ENCODE peak calls at places on chromosome 17, in ten cellular contexts. One of them, this sample, is unnamed. For H3K4me1 and H4K20me1, the result is how much of the 10 kb centered on the place peaks cover.

GRCh38 chr17:21213491-21214014 is 408 bp downstream of the TMEM11 start:
- DNase-seq in H9: no peak
- DNase-seq in PC-3: no peak
- DNase-seq in DND-41: no peak
- DNase-seq in H1: no peak
- DNase-seq in GM23338: peak
- DNase-seq in OCI-LY7: peak
- DNase-seq in GM23248: peak
- DNase-seq in astrocyte: peak
- DNase-seq in fibroblast of lung: no peak
- DNase-seq in this sample: peak

GRCh38 chr17:28291780-28292330 is 27.1 kb upstream of the TMEM97 start:
- DNase-seq in H9: no peak
- DNase-seq in PC-3: no peak
- DNase-seq in DND-41: no peak
- DNase-seq in H1: no peak
- DNase-seq in GM23338: no peak
- DNase-seq in OCI-LY7: no peak
- DNase-seq in GM23248: no peak
- DNase-seq in astrocyte: no peak
- DNase-seq in fibroblast of lung: no peak
- DNase-seq in this sample: no peak

GRCh38 chr17:66008680-66009079 is 183.3 kb downstream of the CEP112 start:
- DNase-seq in H9: no peak
- DNase-seq in PC-3: no peak
- DNase-seq in DND-41: no peak
- DNase-seq in H1: no peak
- DNase-seq in GM23338: no peak
- DNase-seq in OCI-LY7: no peak
- DNase-seq in GM23248: no peak
- DNase-seq in astrocyte: no peak
- DNase-seq in fibroblast of lung: no peak
- DNase-seq in this sample: no peak

GRCh38 chr17:59331929-59332889 is 754 bp downstream of the YPEL2 start:
- DNase-seq in H9: no peak
- DNase-seq in PC-3: no peak
- DNase-seq in DND-41: peak
- DNase-seq in H1: no peak
- DNase-seq in GM23338: peak
- DNase-seq in OCI-LY7: peak
- DNase-seq in GM23248: peak
- DNase-seq in astrocyte: no peak
- DNase-seq in fibroblast of lung: no peak
- DNase-seq in this sample: peak

GRCh38 chr17:81031571-81032550 is 3.1 kb upstream of the BAIAP2 start:
- DNase-seq in H9: no peak
- DNase-seq in PC-3: no peak
- DNase-seq in DND-41: no peak
- DNase-seq in H1: no peak
- DNase-seq in GM23338: no peak
- DNase-seq in OCI-LY7: no peak
- DNase-seq in GM23248: no peak
- DNase-seq in astrocyte: no peak
- DNase-seq in fibroblast of lung: no peak
- DNase-seq in this sample: no peak

GRCh38 chr17:74852237-74853047 is 7.2 kb downstream of the GRIN2C start:
- DNase-seq in H9: peak
- DNase-seq in PC-3: no peak
- DNase-seq in DND-41: peak
- DNase-seq in H1: peak
- DNase-seq in GM23338: peak
- DNase-seq in OCI-LY7: peak
- DNase-seq in GM23248: peak
- DNase-seq in astrocyte: no peak
- DNase-seq in fibroblast of lung: peak
- DNase-seq in this sample: peak

GRCh38 chr17:67164298-67164697 is 80.7 kb downstream of the HELZ start:
- DNase-seq in H9: no peak
- DNase-seq in PC-3: no peak
- DNase-seq in DND-41: no peak
- DNase-seq in H1: no peak
- DNase-seq in GM23338: no peak
- DNase-seq in OCI-LY7: no peak
- DNase-seq in GM23248: no peak
- DNase-seq in astrocyte: no peak
- DNase-seq in fibroblast of lung: no peak
- DNase-seq in this sample: no peak

GRCh38 chr17:75738218-75738802 is 17.1 kb downstream of the ITGB4 start:
- DNase-seq in H9: no peak
- DNase-seq in PC-3: no peak
- DNase-seq in DND-41: no peak
- DNase-seq in H1: no peak
- DNase-seq in GM23338: no peak
- DNase-seq in OCI-LY7: peak
- DNase-seq in GM23248: peak
- DNase-seq in astrocyte: no peak
- DNase-seq in fibroblast of lung: no peak
- DNase-seq in this sample: no peak

GRCh38 chr17:59634632-59635561 is 15.2 kb downstream of the CLTC start:
- DNase-seq in H9: no peak
- DNase-seq in PC-3: peak
- DNase-seq in DND-41: no peak
- DNase-seq in H1: no peak
- DNase-seq in GM23338: peak
- DNase-seq in OCI-LY7: no peak
- DNase-seq in GM23248: peak
- DNase-seq in astrocyte: no peak
- DNase-seq in fibroblast of lung: no peak
- DNase-seq in this sample: no peak

GRCh38 chr17:59372138-59372751 is 40.8 kb downstream of the YPEL2 start:
- DNase-seq in H9: no peak
- DNase-seq in PC-3: no peak
- DNase-seq in DND-41: no peak
- DNase-seq in H1: no peak
- DNase-seq in GM23338: no peak
- DNase-seq in OCI-LY7: peak
- DNase-seq in GM23248: peak
- DNase-seq in astrocyte: peak
- DNase-seq in fibroblast of lung: peak
- DNase-seq in this sample: no peak

GRCh38 chr17:81870155-81870977 is 771 bp downstream of the ARHGDIA start:
- DNase-seq in H9: peak
- DNase-seq in PC-3: peak
- DNase-seq in DND-41: peak
- DNase-seq in H1: no peak
- DNase-seq in GM23338: peak
- DNase-seq in OCI-LY7: peak
- DNase-seq in GM23248: peak
- DNase-seq in astrocyte: peak
- DNase-seq in fibroblast of lung: peak
- DNase-seq in this sample: peak

GRCh38 chr17:72158895-72159885 is 38.4 kb downstream of the SOX9 start:
- DNase-seq in H9: peak
- DNase-seq in PC-3: no peak
- DNase-seq in DND-41: no peak
- DNase-seq in H1: no peak
- DNase-seq in GM23338: no peak
- DNase-seq in OCI-LY7: no peak
- DNase-seq in GM23248: no peak
- DNase-seq in astrocyte: peak
- DNase-seq in fibroblast of lung: peak
- DNase-seq in this sample: no peak

GRCh38 chr17:64356304-64356686 is 34.4 kb downstream of the PECAM1 start:
- DNase-seq in H9: no peak
- DNase-seq in PC-3: no peak
- DNase-seq in DND-41: no peak
- DNase-seq in H1: no peak
- DNase-seq in GM23338: no peak
- DNase-seq in OCI-LY7: no peak
- DNase-seq in GM23248: no peak
- DNase-seq in astrocyte: peak
- DNase-seq in fibroblast of lung: no peak
- DNase-seq in this sample: no peak

GRCh38 chr17:8887834-8888703 is 20.6 kb upstream of the PIK3R6 start:
- DNase-seq in H9: peak
- DNase-seq in PC-3: peak
- DNase-seq in DND-41: no peak
- DNase-seq in H1: no peak
- DNase-seq in GM23338: peak
- DNase-seq in OCI-LY7: no peak
- DNase-seq in GM23248: peak
- DNase-seq in astrocyte: peak
- DNase-seq in fibroblast of lung: peak
- DNase-seq in this sample: peak

GRCh38 chr17:18235743-18236256 is 10.4 kb downstream of the LLGL1 start:
- DNase-seq in H9: no peak
- DNase-seq in PC-3: peak
- DNase-seq in DND-41: no peak
- DNase-seq in H1: no peak
- DNase-seq in GM23338: no peak
- DNase-seq in OCI-LY7: no peak
- DNase-seq in GM23248: peak
- DNase-seq in astrocyte: peak
- DNase-seq in fibroblast of lung: peak
- DNase-seq in this sample: no peak

GRCh38 chr17:10789694-10790271 is 14.1 kb downstream of the TMEM238L start:
- DNase-seq in H9: no peak
- DNase-seq in PC-3: no peak
- DNase-seq in DND-41: no peak
- DNase-seq in H1: no peak
- DNase-seq in GM23338: no peak
- DNase-seq in OCI-LY7: no peak
- DNase-seq in GM23248: no peak
- DNase-seq in astrocyte: no peak
- DNase-seq in fibroblast of lung: no peak
- DNase-seq in this sample: no peak

GRCh38 chr17:10790491-10791401 is 13.2 kb downstream of the TMEM238L start:
- DNase-seq in H9: no peak
- DNase-seq in PC-3: peak
- DNase-seq in DND-41: no peak
- DNase-seq in H1: no peak
- DNase-seq in GM23338: no peak
- DNase-seq in OCI-LY7: no peak
- DNase-seq in GM23248: peak
- DNase-seq in astrocyte: no peak
- DNase-seq in fibroblast of lung: no peak
- DNase-seq in this sample: no peak

GRCh38 chr17:10792156-10792555 is 11.7 kb downstream of the TMEM238L start:
- DNase-seq in H9: no peak
- DNase-seq in PC-3: no peak
- DNase-seq in DND-41: no peak
- DNase-seq in H1: no peak
- DNase-seq in GM23338: no peak
- DNase-seq in OCI-LY7: no peak
- DNase-seq in GM23248: no peak
- DNase-seq in astrocyte: no peak
- DNase-seq in fibroblast of lung: no peak
- DNase-seq in this sample: no peak

GRCh38 chr17:10797848-10798328 is 6.0 kb downstream of the TMEM238L start:
- DNase-seq in H9: no peak
- DNase-seq in PC-3: no peak
- DNase-seq in DND-41: no peak
- DNase-seq in H1: no peak
- DNase-seq in GM23338: no peak
- DNase-seq in OCI-LY7: no peak
- DNase-seq in GM23248: no peak
- DNase-seq in astrocyte: no peak
- DNase-seq in fibroblast of lung: no peak
- DNase-seq in this sample: no peak

DNA sequence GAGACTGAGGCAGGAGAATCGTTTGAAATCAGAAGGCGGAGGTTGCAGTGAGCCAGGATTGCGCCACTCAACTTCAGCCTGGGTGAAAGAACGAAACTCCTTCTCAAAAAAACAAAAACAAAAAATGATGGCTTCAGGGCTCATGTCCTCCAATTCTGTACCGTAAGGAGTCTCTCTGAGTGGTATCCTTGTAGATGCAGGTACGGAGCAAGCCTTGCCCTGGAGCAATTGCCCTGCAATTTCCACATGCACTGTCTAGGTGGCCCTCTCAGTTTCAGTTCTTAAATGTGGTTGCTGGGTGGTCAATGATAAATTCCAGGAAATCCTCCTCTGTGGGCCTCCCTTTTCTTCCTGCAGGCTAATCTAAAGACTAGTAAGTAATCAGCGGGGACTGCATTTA is 10.6 kb downstream of the TMEM238L start:
- DNase-seq in H9: no peak
- DNase-seq in PC-3: no peak
- DNase-seq in DND-41: no peak
- DNase-seq in H1: no peak
- DNase-seq in GM23338: no peak
- DNase-seq in OCI-LY7: no peak
- DNase-seq in GM23248: no peak
- DNase-seq in astrocyte: no peak
- DNase-seq in fibroblast of lung: no peak
- DNase-seq in this sample: no peak
- H3K4me1 ChIP-seq in H9: under half
- H3K4me1 ChIP-seq in PC-3: under half
- H3K4me1 ChIP-seq in DND-41: under half
- H3K4me1 ChIP-seq in H1: under half
- H3K4me1 ChIP-seq in GM23338: under half
- H3K4me1 ChIP-seq in OCI-LY7: under half
- H3K4me1 ChIP-seq in GM23248: under half
- H3K4me1 ChIP-seq in astrocyte: under half
- H3K4me1 ChIP-seq in fibroblast of lung: under half
- H3K4me1 ChIP-seq in this sample: under half

GRCh38 chr17:1174490-1174889 is 5.3 kb downstream of the ABR start:
- DNase-seq in H9: no peak
- DNase-seq in PC-3: no peak
- DNase-seq in DND-41: no peak
- DNase-seq in H1: no peak
- DNase-seq in GM23338: no peak
- DNase-seq in OCI-LY7: no peak
- DNase-seq in GM23248: no peak
- DNase-seq in astrocyte: no peak
- DNase-seq in fibroblast of lung: no peak
- DNase-seq in this sample: no peak
- H4K20me1 ChIP-seq in H9: under half
- H4K20me1 ChIP-seq in PC-3: under half
- H4K20me1 ChIP-seq in DND-41: under half
- H4K20me1 ChIP-seq in H1: under half
- H4K20me1 ChIP-seq in GM23338: under half
- H4K20me1 ChIP-seq in OCI-LY7: under half
- H4K20me1 ChIP-seq in GM23248: under half
- H4K20me1 ChIP-seq in astrocyte: half or more
- H4K20me1 ChIP-seq in fibroblast of lung: under half
- H4K20me1 ChIP-seq in this sample: half or more

GRCh38 chr17:56912105-56912999 is 1.5 kb downstream of the TRIM25 start:
- DNase-seq in H9: no peak
- DNase-seq in PC-3: peak
- DNase-seq in DND-41: no peak
- DNase-seq in H1: no peak
- DNase-seq in GM23338: no peak
- DNase-seq in OCI-LY7: no peak
- DNase-seq in GM23248: peak
- DNase-seq in astrocyte: no peak
- DNase-seq in fibroblast of lung: no peak
- DNase-seq in this sample: no peak
- H2AFZ ChIP-seq in H9: no peak
- H2AFZ ChIP-seq in PC-3: no peak
- H2AFZ ChIP-seq in DND-41: peak
- H2AFZ ChIP-seq in H1: no peak
- H2AFZ ChIP-seq in GM23338: no peak
- H2AFZ ChIP-seq in OCI-LY7: peak
- H2AFZ ChIP-seq in GM23248: peak
- H2AFZ ChIP-seq in astrocyte: no peak
- H2AFZ ChIP-seq in fibroblast of lung: no peak
- H2AFZ ChIP-seq in this sample: no peak

GRCh38 chr17:1584167-1584566 is 21.6 kb upstream of the PITPNA start:
- DNase-seq in H9: no peak
- DNase-seq in PC-3: no peak
- DNase-seq in DND-41: no peak
- DNase-seq in H1: no peak
- DNase-seq in GM23338: no peak
- DNase-seq in OCI-LY7: no peak
- DNase-seq in GM23248: no peak
- DNase-seq in astrocyte: no peak
- DNase-seq in fibroblast of lung: no peak
- DNase-seq in this sample: no peak
- H3K4me1 ChIP-seq in H9: under half
- H3K4me1 ChIP-seq in PC-3: under half
- H3K4me1 ChIP-seq in DND-41: under half
- H3K4me1 ChIP-seq in H1: under half
- H3K4me1 ChIP-seq in GM23338: under half
- H3K4me1 ChIP-seq in OCI-LY7: under half
- H3K4me1 ChIP-seq in GM23248: under half
- H3K4me1 ChIP-seq in astrocyte: under half
- H3K4me1 ChIP-seq in fibroblast of lung: under half
- H3K4me1 ChIP-seq in this sample: under half

This sample was measured in neural progenitor cell.